ENCODE peak calls at places on chromosome X, in six cellular contexts. O, L, P, M, D and A are unnamed samples.

GRCh38 chrX:154593201-154593600 is 8.3 kb downstream of the CTAG1A start:
- DNase-seq in P (no peak), D (no peak), O (no peak), M (no peak), L (no peak), A (no peak)

GRCh38 chrX:133414399-133415275 is 652 bp downstream of the GPC4 start:
- DNase-seq in O (no peak), D (peak), P (peak), M (no peak), L (no peak), A (no peak)

GRCh38 chrX:114465689-114466088 is 118.2 kb upstream of the HTR2C start:
- DNase-seq in M (no peak), O (no peak), P (no peak), D (no peak), L (no peak), A (no peak)

GRCh38 chrX:119729408-119730201 is 28.8 kb upstream of the SOWAHD start:
- DNase-seq in M (no peak), P (peak), O (peak), L (peak), D (peak), A (peak)

GRCh38 chrX:108439961-108440696 is 491 bp downstream of the COL4A5 start:
- DNase-seq in P (no peak), O (no peak), M (no peak), L (no peak), D (no peak), A (no peak)

GRCh38 chrX:13194291-13195103 is 125.4 kb downstream of the ATXN3L start:
- DNase-seq in D (no peak), M (peak), O (no peak), P (no peak), L (peak), A (peak)

GRCh38 chrX:155086202-155086840 is 15.0 kb downstream of the BRCC3 start:
- DNase-seq in L (no peak), D (no peak), P (peak), M (peak), O (no peak), A (no peak)

GRCh38 chrX:10089378-10089795 is 67.4 kb upstream of the CLCN4 start:
- DNase-seq in P (no peak), D (no peak), O (no peak), L (peak), M (no peak), A (no peak)

GRCh38 chrX:64229145-64229544 is 1.3 kb downstream of the ASB12 start:
- DNase-seq in P (no peak), D (no peak), O (no peak), L (no peak), M (no peak), A (no peak)

GRCh38 chrX:109839694-109840358 is 106.8 kb upstream of the ACSL4 start:
- DNase-seq in P (peak), L (no peak), D (peak), M (no peak), O (no peak), A (no peak)